ENCODE peak calls at places on chromosomes 1 and 21, in five cellular contexts. One of them, this sample, is unnamed.

GRCh38 chr1:22625262-22625925 is 11.0 kb upstream of the C1QA start:
- DNase-seq in K562: no peak
- DNase-seq in epithelial cell of esophagus: peak
- DNase-seq in AG04450: no peak
- DNase-seq in PC-9: no peak
- DNase-seq in this sample: peak

GRCh38 chr1:35287807-35288640 is 19.5 kb downstream of the ZMYM4 start:
- DNase-seq in K562: no peak
- DNase-seq in epithelial cell of esophagus: peak
- DNase-seq in AG04450: no peak
- DNase-seq in PC-9: peak
- DNase-seq in this sample: no peak

GRCh38 chr21:33101300-33102005 is 31.5 kb downstream of the OLIG1 start:
- DNase-seq in K562: no peak
- DNase-seq in epithelial cell of esophagus: no peak
- DNase-seq in AG04450: no peak
- DNase-seq in PC-9: no peak
- DNase-seq in this sample: no peak

GRCh38 chr1:64183985-64184440 is 19.4 kb upstream of the UBE2U start:
- DNase-seq in K562: no peak
- DNase-seq in epithelial cell of esophagus: peak
- DNase-seq in AG04450: no peak
- DNase-seq in PC-9: peak
- DNase-seq in this sample: peak

GRCh38 chr1:22119626-22120468 is 23.1 kb downstream of the WNT4 start:
- DNase-seq in K562: no peak
- DNase-seq in epithelial cell of esophagus: no peak
- DNase-seq in AG04450: no peak
- DNase-seq in PC-9: no peak
- DNase-seq in this sample: no peak

GRCh38 chr21:16713331-16714114 is 799.3 kb upstream of the CXADR start:
- DNase-seq in K562: no peak
- DNase-seq in epithelial cell of esophagus: no peak
- DNase-seq in AG04450: no peak
- DNase-seq in PC-9: no peak
- DNase-seq in this sample: no peak

GRCh38 chr1:10823000-10823401 is 26.6 kb upstream of the CASZ1 start:
- DNase-seq in K562: no peak
- DNase-seq in epithelial cell of esophagus: no peak
- DNase-seq in AG04450: no peak
- DNase-seq in PC-9: no peak
- DNase-seq in this sample: peak

GRCh38 chr1:183126000-183126366 is 60.1 kb upstream of the LAMC2 start:
- DNase-seq in K562: no peak
- DNase-seq in epithelial cell of esophagus: no peak
- DNase-seq in AG04450: no peak
- DNase-seq in PC-9: no peak
- DNase-seq in this sample: no peak

GRCh38 chr1:155940531-155940992 is 876 bp upstream of the RXFP4 start:
- DNase-seq in K562: no peak
- DNase-seq in epithelial cell of esophagus: peak
- DNase-seq in AG04450: no peak
- DNase-seq in PC-9: peak
- DNase-seq in this sample: peak

GRCh38 chr1:17851075-17851474 is 95.9 kb downstream of the ACTL8 start:
- DNase-seq in K562: no peak
- DNase-seq in epithelial cell of esophagus: no peak
- DNase-seq in AG04450: no peak
- DNase-seq in PC-9: no peak
- DNase-seq in this sample: no peak

GRCh38 chr1:19013826-19014548 is 57.5 kb upstream of the IFFO2 start:
- DNase-seq in K562: no peak
- DNase-seq in epithelial cell of esophagus: no peak
- DNase-seq in AG04450: no peak
- DNase-seq in PC-9: no peak
- DNase-seq in this sample: no peak

GRCh38 chr1:162397039-162397448 is 14.9 kb downstream of the SH2D1B start:
- DNase-seq in K562: peak
- DNase-seq in epithelial cell of esophagus: no peak
- DNase-seq in AG04450: no peak
- DNase-seq in PC-9: no peak
- DNase-seq in this sample: peak
- TF ChIP-seq CTCF in K562: peak
- TF ChIP-seq CTCF in epithelial cell of esophagus: no peak
- TF ChIP-seq CTCF in AG04450: no peak
- TF ChIP-seq CTCF in PC-9: no peak
- TF ChIP-seq CTCF in this sample: peak

GRCh38 chr1:41444246-41444645 is 40.2 kb downstream of the EDN2 start:
- DNase-seq in K562: peak
- DNase-seq in epithelial cell of esophagus: no peak
- DNase-seq in AG04450: no peak
- DNase-seq in PC-9: no peak
- DNase-seq in this sample: no peak
- TF ChIP-seq CTCF in K562: peak
- TF ChIP-seq CTCF in epithelial cell of esophagus: peak
- TF ChIP-seq CTCF in AG04450: peak
- TF ChIP-seq CTCF in PC-9: peak
- TF ChIP-seq CTCF in this sample: peak

GRCh38 chr1:31515936-31516335 is 60.4 kb upstream of the TINAGL1 start:
- DNase-seq in K562: no peak
- DNase-seq in epithelial cell of esophagus: no peak
- DNase-seq in AG04450: no peak
- DNase-seq in PC-9: no peak
- DNase-seq in this sample: no peak

GRCh38 chr1:31521761-31522555 is 54.4 kb upstream of the TINAGL1 start:
- DNase-seq in K562: no peak
- DNase-seq in epithelial cell of esophagus: peak
- DNase-seq in AG04450: no peak
- DNase-seq in PC-9: no peak
- DNase-seq in this sample: no peak

GRCh38 chr1:31515061-31515775 is 61.1 kb upstream of the TINAGL1 start:
- DNase-seq in K562: no peak
- DNase-seq in epithelial cell of esophagus: peak
- DNase-seq in AG04450: no peak
- DNase-seq in PC-9: no peak
- DNase-seq in this sample: no peak

GRCh38 chr1:31514117-31514516 is 62.2 kb upstream of the TINAGL1 start:
- DNase-seq in K562: no peak
- DNase-seq in epithelial cell of esophagus: no peak
- DNase-seq in AG04450: no peak
- DNase-seq in PC-9: no peak
- DNase-seq in this sample: no peak

GRCh38 chr1:31517301-31517700 is 59.0 kb upstream of the TINAGL1 start:
- DNase-seq in K562: no peak
- DNase-seq in epithelial cell of esophagus: no peak
- DNase-seq in AG04450: no peak
- DNase-seq in PC-9: no peak
- DNase-seq in this sample: no peak
- TF ChIP-seq CTCF in K562: peak
- TF ChIP-seq CTCF in epithelial cell of esophagus: no peak
- TF ChIP-seq CTCF in AG04450: no peak
- TF ChIP-seq CTCF in PC-9: no peak
- TF ChIP-seq CTCF in this sample: no peak

DNA sequence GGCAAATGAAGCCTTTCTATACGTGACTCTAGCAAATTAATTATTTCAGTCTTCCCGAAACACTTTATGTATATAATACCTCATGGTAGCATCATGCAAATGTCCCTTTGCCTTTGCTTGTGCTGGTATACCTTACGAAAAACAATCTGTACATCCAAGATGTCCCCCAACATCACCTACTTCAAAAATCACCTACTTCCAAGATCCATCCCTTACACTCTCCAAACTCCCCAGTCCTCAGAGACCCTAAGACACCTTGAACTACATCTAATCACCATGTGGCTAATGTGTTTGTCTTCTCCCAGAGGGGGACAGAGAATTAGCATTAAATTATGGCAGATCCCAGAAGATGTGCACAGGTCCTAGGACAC is 46.5 kb upstream of the CRNN start:
- DNase-seq in K562: no peak
- DNase-seq in epithelial cell of esophagus: no peak
- DNase-seq in AG04450: no peak
- DNase-seq in PC-9: no peak
- DNase-seq in this sample: no peak
- TF ChIP-seq CTCF in K562: no peak
- TF ChIP-seq CTCF in epithelial cell of esophagus: no peak
- TF ChIP-seq CTCF in AG04450: no peak
- TF ChIP-seq CTCF in PC-9: peak
- TF ChIP-seq CTCF in this sample: no peak

GRCh38 chr1:3669971-3670431 is 17.7 kb downstream of the TP73 start:
- DNase-seq in K562: no peak
- DNase-seq in epithelial cell of esophagus: no peak
- DNase-seq in AG04450: no peak
- DNase-seq in PC-9: peak
- DNase-seq in this sample: no peak

GRCh38 chr1:3668585-3669300 is 16.4 kb downstream of the TP73 start:
- DNase-seq in K562: peak
- DNase-seq in epithelial cell of esophagus: peak
- DNase-seq in AG04450: no peak
- DNase-seq in PC-9: peak
- DNase-seq in this sample: peak

GRCh38 chr1:3668148-3668547 is 15.8 kb downstream of the TP73 start:
- DNase-seq in K562: no peak
- DNase-seq in epithelial cell of esophagus: no peak
- DNase-seq in AG04450: no peak
- DNase-seq in PC-9: no peak
- DNase-seq in this sample: no peak

GRCh38 chr1:3670823-3671251 is 18.5 kb downstream of the TP73 start:
- DNase-seq in K562: no peak
- DNase-seq in epithelial cell of esophagus: no peak
- DNase-seq in AG04450: no peak
- DNase-seq in PC-9: peak
- DNase-seq in this sample: no peak

GRCh38 chr1:3669421-3669821 is 17.1 kb downstream of the TP73 start:
- DNase-seq in K562: no peak
- DNase-seq in epithelial cell of esophagus: no peak
- DNase-seq in AG04450: no peak
- DNase-seq in PC-9: peak
- DNase-seq in this sample: no peak
- TF ChIP-seq CTCF in K562: no peak
- TF ChIP-seq CTCF in epithelial cell of esophagus: no peak
- TF ChIP-seq CTCF in AG04450: no peak
- TF ChIP-seq CTCF in PC-9: no peak
- TF ChIP-seq CTCF in this sample: no peak

GRCh38 chr1:215269955-215270354 is 187.4 kb downstream of the KCNK2 start:
- DNase-seq in K562: no peak
- DNase-seq in epithelial cell of esophagus: no peak
- DNase-seq in AG04450: no peak
- DNase-seq in PC-9: no peak
- DNase-seq in this sample: no peak
- TF ChIP-seq CTCF in K562: no peak
- TF ChIP-seq CTCF in epithelial cell of esophagus: no peak
- TF ChIP-seq CTCF in AG04450: no peak
- TF ChIP-seq CTCF in PC-9: no peak
- TF ChIP-seq CTCF in this sample: no peak